ENCODE peak calls at places on chromosomes 1 and 21, in six cellular contexts. R, Q, W, J, M and P are unnamed samples.

GRCh38 chr1:202501281-202501680 is 152.8 kb downstream of the PPP1R12B start:
- DNase-seq in R (peak), Q (peak), W (no peak), J (no peak), M (no peak), P (no peak)

GRCh38 chr1:202365092-202365815 is 16.8 kb downstream of the PPP1R12B start:
- DNase-seq in R (no peak), Q (no peak), W (no peak), J (peak), M (no peak), P (no peak)

GRCh38 chr1:49995734-49996133 is 28.0 kb downstream of the AGBL4 start:
- DNase-seq in R (no peak), Q (no peak), W (no peak), J (no peak), M (no peak), P (no peak)

GRCh38 chr1:53383471-53383870 is 55.6 kb upstream of the LRP8 start:
- DNase-seq in R (no peak), Q (no peak), W (no peak), J (no peak), M (no peak), P (no peak)

GRCh38 chr1:208175508-208175895 is 68.7 kb downstream of the PLXNA2 start:
- DNase-seq in R (no peak), Q (no peak), W (no peak), J (no peak), M (no peak), P (no peak)

GRCh38 chr1:214106375-214106774 is 118.6 kb downstream of the PROX1 start:
- DNase-seq in R (no peak), Q (no peak), W (no peak), J (no peak), M (no peak), P (no peak)

GRCh38 chr1:202861420-202862121 is 27.4 kb downstream of the RABIF start:
- DNase-seq in R (peak), Q (peak), W (peak), J (peak), M (peak), P (no peak)

GRCh38 chr1:1237874-1238701 is 6.1 kb downstream of the B3GALT6 start:
- DNase-seq in R (peak), Q (no peak), W (no peak), J (no peak), M (no peak), P (no peak)

GRCh38 chr1:153355445-153356071 is 2.1 kb upstream of the S100A9 start:
- DNase-seq in R (peak), Q (no peak), W (peak), J (peak), M (no peak), P (no peak)

GRCh38 chr1:226407497-226408284 is at the start of gene PARP1:
- DNase-seq in R (peak), Q (peak), W (peak), J (peak), M (peak), P (peak)

GRCh38 chr1:151829352-151830046 is 2.1 kb downstream of the RORC start:
- DNase-seq in R (no peak), Q (no peak), W (no peak), J (no peak), M (no peak), P (no peak)

GRCh38 chr1:966603-967295 is 467 bp downstream of the PLEKHN1 start:
- DNase-seq in R (peak), Q (no peak), W (peak), J (peak), M (peak), P (peak)

GRCh38 chr1:54117815-54118563 is 34.8 kb downstream of the CDCP2 start:
- DNase-seq in R (no peak), Q (peak), W (no peak), J (no peak), M (no peak), P (no peak)

GRCh38 chr1:31799196-31799894 is 16.5 kb downstream of the SPOCD1 start:
- DNase-seq in R (no peak), Q (no peak), W (no peak), J (no peak), M (no peak), P (no peak)

GRCh38 chr21:31922881-31923280 is 50.1 kb downstream of the HUNK start:
- DNase-seq in R (no peak), Q (no peak), W (no peak), J (no peak), M (no peak), P (no peak)

GRCh38 chr1:150895618-150896017 is 8.7 kb downstream of the CTXND2 start:
- DNase-seq in R (no peak), Q (no peak), W (no peak), J (no peak), M (no peak), P (no peak)